ENCODE peak calls at places on chromosomes 2 and 18, in four cellular contexts. Y is GM23338, K is AG09309, Q is HFFc6. D is an unnamed sample.

GRCh38 chr2:163348843-163349395 is 386.9 kb downstream of the FIGN start:
- DNase-seq in K (peak; percentile 46), Y (peak; percentile 41), Q (peak; percentile 90), D (peak; percentile 43)

GRCh38 chr18:6623278-6623677 is 106.2 kb upstream of the ARHGAP28 start:
- DNase-seq in Q (no peak), Y (no peak), K (no peak), D (no peak)

GRCh38 chr2:2547451-2547850 is 216.4 kb upstream of the MYT1L start:
- DNase-seq in K (no peak), Y (no peak), Q (no peak), D (no peak)

GRCh38 chr18:63542069-63542468 is at the start of gene SERPINB12:
- DNase-seq in K (no peak), Q (no peak), Y (no peak), D (no peak)

GRCh38 chr2:159903404-159904126 is 105.6 kb upstream of the CD302 start:
- DNase-seq in K (no peak), Q (no peak), Y (no peak), D (peak; percentile 68)

GRCh38 chr18:78421392-78421791 is 558.2 kb upstream of the SALL3 start:
- DNase-seq in Y (no peak), K (no peak), Q (no peak), D (no peak)

GRCh38 chr2:230250231-230250630 is 24.7 kb downstream of the SP140 start:
- DNase-seq in Y (no peak), Q (no peak), K (no peak), D (no peak)

GRCh38 chr18:54710519-54711281 is 117.6 kb upstream of the RAB27B start:
- DNase-seq in Q (no peak), Y (no peak), K (no peak), D (no peak)

GRCh38 chr18:55588876-55589595 is 1.0 kb upstream of the TCF4 start:
- DNase-seq in K (no peak), Y (no peak), Q (no peak), D (no peak)

GRCh38 chr2:34004936-34005335 is 405.8 kb upstream of the FAM98A start:
- DNase-seq in Y (no peak), Q (no peak), K (no peak), D (no peak)

GRCh38 chr18:7576685-7577084 is 9.6 kb downstream of the PTPRM start:
- DNase-seq in Y (no peak), Q (peak; percentile 55), K (no peak), D (no peak)

GRCh38 chr2:38496927-38497669 is 105.6 kb downstream of the HNRNPLL start:
- DNase-seq in Q (no peak), K (no peak), Y (no peak), D (no peak)

GRCh38 chr2:149068996-149069888 is 30.7 kb downstream of the LYPD6B start:
- DNase-seq in K (peak; percentile 82), Y (no peak), Q (peak; percentile 98), D (no peak)

GRCh38 chr2:234271342-234271741 is 220.8 kb downstream of the SPP2 start:
- DNase-seq in Q (no peak), K (no peak), Y (no peak), D (no peak)
- TF ChIP-seq CTCF in Q (no peak), K (no peak), Y (no peak), D (no peak)

DNA sequence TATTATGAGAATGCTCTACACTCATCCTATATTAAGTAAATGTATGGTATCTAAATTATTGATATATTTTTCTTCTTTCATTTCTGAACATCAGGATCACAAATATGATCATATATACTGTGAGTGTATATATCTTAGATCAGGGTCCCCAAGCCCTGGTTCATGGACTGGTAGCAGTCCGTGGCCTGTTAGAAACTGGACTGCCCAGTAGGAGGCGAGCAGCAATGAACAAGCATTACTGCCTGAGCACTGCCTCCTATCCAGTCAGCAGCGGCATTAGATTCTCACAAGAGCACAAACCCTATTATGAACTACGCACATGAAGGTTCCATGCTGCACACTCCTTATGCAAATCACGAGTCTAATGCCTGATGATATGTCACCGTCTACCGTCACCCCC is 1247.1 kb upstream of the NXPH2 start:
- DNase-seq in K (no peak), Q (no peak), Y (peak; percentile 18), D (no peak)
- TF ChIP-seq CTCF in K (no peak), Q (no peak), Y (peak; percentile 58), D (no peak)

DNA sequence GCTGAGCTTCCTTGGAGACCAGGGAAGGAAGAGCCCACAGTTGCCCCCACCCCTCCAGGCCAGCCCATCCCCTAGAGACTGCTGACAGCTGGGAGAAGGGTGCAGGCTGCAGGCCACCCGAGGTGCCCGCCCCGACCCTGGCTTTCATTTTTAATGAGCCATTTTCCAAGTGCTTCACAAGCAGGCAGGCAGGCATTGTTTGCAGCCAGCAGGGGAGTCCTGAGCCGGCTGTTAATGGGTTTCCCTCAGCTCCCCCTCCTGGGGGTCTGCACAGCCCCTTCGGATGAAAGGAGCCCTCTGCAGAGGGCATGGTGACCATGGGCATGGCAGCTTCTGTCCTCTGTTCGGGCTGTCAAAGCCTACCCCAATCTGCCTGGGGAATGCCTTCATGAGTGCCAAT is 94.5 kb downstream of the ZBTB7C start:
- DNase-seq in K (no peak), Y (peak; percentile 32), Q (no peak), D (no peak)
- TF ChIP-seq CTCF in K (no peak), Y (peak; percentile 6), Q (no peak), D (no peak)

GRCh38 chr2:172937884-172938712 is 137.5 kb upstream of the MAP3K20 start:
- DNase-seq in Y (no peak), K (no peak), Q (no peak), D (no peak)
- TF ChIP-seq CTCF in Y (no peak), K (no peak), Q (no peak), D (no peak)

DNA sequence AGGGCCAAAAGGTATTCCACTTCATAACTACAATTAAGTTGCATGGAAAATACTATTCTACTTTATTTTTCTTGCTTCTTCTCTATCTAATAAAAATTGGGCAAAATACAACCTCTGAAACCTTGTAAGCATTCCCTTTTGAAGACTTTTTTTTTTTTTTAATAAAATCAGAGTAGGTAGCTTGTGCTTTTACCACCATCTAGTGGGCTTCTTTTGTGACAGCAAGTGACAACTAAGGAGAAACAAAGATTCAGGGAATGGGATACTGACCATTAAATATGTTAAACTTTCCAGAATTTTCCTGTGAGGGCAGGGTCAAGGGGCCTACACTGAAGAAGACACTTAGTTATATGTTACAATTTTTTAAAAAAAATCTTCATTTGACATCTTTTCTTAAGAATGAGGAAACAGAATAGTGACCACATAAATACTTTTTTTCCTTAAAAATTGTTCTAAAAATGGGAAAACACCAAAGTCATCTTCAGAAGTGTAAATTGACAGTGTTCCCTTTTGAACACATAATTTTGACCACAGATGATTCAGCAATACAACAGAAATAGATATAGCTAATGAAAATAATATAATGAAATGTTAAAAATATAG is 1183.2 kb upstream of the ACVR2A start:
- DNase-seq in Q (peak; percentile 42), K (peak; percentile 7), Y (peak; percentile 76), D (no peak)
- TF ChIP-seq CTCF in Q (peak; percentile 82), K (peak; percentile 57), Y (peak; percentile 69), D (peak; percentile 29)

DNA sequence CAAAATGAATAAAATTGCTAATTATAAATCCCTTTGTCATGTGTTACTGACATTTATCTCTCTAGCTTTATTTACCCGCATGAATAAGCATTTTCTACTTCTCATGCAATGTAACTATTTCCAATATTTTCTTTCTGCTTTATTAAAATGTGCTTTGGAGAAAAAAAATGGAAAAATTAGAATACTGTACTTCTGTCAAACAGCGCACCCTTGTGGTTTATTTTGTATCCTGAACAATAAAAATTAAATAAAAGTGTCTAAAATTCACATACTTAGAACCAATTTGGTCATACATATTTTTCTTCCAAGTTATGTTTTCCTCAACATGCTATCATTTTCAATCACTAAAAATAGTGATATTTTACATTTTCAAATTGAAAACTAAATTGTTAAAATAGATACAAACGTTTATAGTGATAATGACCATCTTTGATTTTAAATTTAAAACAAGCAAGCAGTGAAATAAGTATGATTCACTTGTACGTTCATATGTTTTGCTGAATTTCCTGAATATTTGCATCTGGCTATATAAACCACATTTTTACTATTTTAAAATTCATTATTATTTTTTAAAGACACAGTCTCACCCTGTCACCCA is 95.8 kb upstream of the GRB14 start:
- DNase-seq in K (no peak), Q (peak; percentile 33), Y (peak; percentile 41), D (no peak)
- TF ChIP-seq CTCF in K (peak; percentile 31), Q (peak; percentile 94), Y (no peak), D (peak; percentile 51)

DNA sequence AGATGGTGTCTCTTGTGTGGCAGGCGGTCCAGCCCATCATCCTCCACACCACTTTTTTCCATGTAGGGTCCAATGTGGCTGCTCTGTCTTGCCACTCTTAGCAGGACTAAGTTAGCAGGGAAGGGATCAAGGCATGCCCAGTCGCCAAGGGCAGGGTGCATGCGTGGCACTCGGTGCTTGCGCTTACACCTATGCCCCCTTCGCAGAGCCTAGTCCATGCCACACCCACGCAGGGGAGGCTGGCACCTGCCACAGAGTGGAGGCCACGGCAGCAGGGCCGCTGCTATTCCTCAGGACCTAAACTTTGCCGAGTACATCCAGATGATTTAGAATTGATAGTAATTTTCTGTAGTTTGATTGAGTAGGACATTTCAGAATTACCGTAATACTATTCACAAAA is 59.5 kb downstream of the RALBP1 start:
- DNase-seq in K (no peak), Q (no peak), Y (no peak), D (no peak)
- TF ChIP-seq CTCF in K (no peak), Q (no peak), Y (no peak), D (no peak)

DNA sequence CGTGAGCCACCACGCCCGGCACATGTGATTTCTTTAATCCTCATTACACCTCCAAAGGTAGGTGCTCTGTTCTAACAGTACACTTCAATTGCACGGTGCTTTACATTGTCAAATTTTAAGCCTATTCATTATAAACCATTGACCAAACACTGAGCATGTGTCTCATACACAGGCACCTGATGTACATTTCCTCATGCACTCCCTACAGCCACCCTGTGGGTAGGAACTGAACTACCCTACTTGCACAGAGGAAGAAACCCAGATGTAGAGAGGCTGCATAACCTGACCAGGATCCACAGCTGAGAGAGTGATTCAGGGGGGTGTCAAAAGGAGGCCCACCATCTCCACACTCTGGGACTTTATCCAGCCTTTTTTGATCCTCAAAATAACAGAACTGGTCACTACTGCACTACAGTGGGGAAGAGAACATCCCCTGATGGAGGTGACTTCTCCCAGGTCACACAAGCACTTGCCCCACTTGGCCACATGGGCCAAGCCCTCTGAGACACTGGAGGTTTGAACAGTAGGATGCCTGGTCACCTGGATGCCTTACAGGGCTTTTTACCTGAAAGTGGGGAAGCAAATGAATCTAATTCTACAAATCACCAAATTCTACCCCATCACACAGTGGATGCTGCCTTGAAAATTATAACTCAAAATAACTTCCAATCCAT is 6.9 kb upstream of the DPYSL5 start:
- DNase-seq in Y (no peak), Q (peak; percentile 9), K (no peak), D (no peak)
- TF ChIP-seq CTCF in Y (peak; percentile 24), Q (peak; percentile 38), K (peak; percentile 13), D (no peak)